ENCODE peak calls at places on chromosomes 2 and 18, in seven cellular contexts. E is HTR-8/SVneo, T is astrocyte of the spinal cord, Q is cardiac septum, R is Caki2, S is GM23248, C is KBM-7. W is an unnamed sample.

GRCh38 chr2:68825891-68826290 is 45.3 kb downstream of the BMP10 start:
- DNase-seq in E (no peak), T (no peak), Q (no peak), R (no peak), S (no peak), C (no peak), W (no peak)

GRCh38 chr2:17621781-17622180 is 81.3 kb downstream of the VSNL1 start:
- DNase-seq in E (no peak), T (peak), Q (no peak), R (no peak), S (peak), C (no peak), W (no peak)

GRCh38 chr18:57853133-57853532 is 50.0 kb upstream of the ATP8B1 start:
- DNase-seq in E (no peak), T (no peak), Q (no peak), R (no peak), S (no peak), C (no peak), W (no peak)

GRCh38 chr2:230842473-230842872 is 22.3 kb upstream of the ITM2C start:
- DNase-seq in E (no peak), T (no peak), Q (no peak), R (no peak), S (no peak), C (no peak), W (no peak)

GRCh38 chr18:2846638-2847340 is at the start of gene EMILIN2:
- DNase-seq in E (peak), T (peak), Q (peak), R (peak), S (peak), C (peak), W (no peak)

GRCh38 chr2:165874445-165875039 is 79.0 kb downstream of the TTC21B start:
- DNase-seq in E (peak), T (peak), Q (no peak), R (peak), S (peak), C (peak), W (peak)

GRCh38 chr18:42261731-42262130 is 306.7 kb downstream of the PIK3C3 start:
- DNase-seq in E (no peak), T (no peak), Q (no peak), R (no peak), S (no peak), C (no peak), W (no peak)

GRCh38 chr2:210954508-210954907 is 398.1 kb downstream of the CPS1 start:
- DNase-seq in E (no peak), T (no peak), Q (no peak), R (no peak), S (no peak), C (no peak), W (no peak)

GRCh38 chr2:219368690-219369108 is 19.0 kb downstream of the DNPEP start:
- DNase-seq in E (peak), T (peak), Q (no peak), R (peak), S (peak), C (no peak), W (peak)

GRCh38 chr2:138492160-138492559 is 9.4 kb upstream of the SPOPL start:
- DNase-seq in E (no peak), T (no peak), Q (no peak), R (no peak), S (no peak), C (no peak), W (no peak)

GRCh38 chr2:32810909-32811495 is 135.8 kb upstream of the LTBP1 start:
- DNase-seq in E (no peak), T (no peak), Q (no peak), R (no peak), S (peak), C (no peak), W (no peak)

GRCh38 chr2:148876589-148877402 is 1.8 kb downstream of the KIF5C start:
- DNase-seq in E (no peak), T (no peak), Q (no peak), R (no peak), S (peak), C (no peak), W (peak)

GRCh38 chr2:240991378-240992263 is 6.8 kb upstream of the SNED1 start:
- DNase-seq in E (peak), T (peak), Q (peak), R (peak), S (peak), C (no peak), W (no peak)

GRCh38 chr18:21910906-21911305 is 170.3 kb downstream of the MIB1 start:
- DNase-seq in E (no peak), T (no peak), Q (no peak), R (no peak), S (no peak), C (no peak), W (no peak)

GRCh38 chr2:9519250-9519649 is 36.4 kb downstream of the ADAM17 start:
- DNase-seq in E (no peak), T (peak), Q (no peak), R (no peak), S (peak), C (no peak), W (no peak)

GRCh38 chr18:39966275-39966674 is 1988.8 kb upstream of the PIK3C3 start:
- DNase-seq in E (peak), T (no peak), Q (no peak), R (no peak), S (peak), C (no peak), W (peak)

GRCh38 chr2:112749755-112750559 is 14.5 kb downstream of the CKAP2L start:
- DNase-seq in E (peak), T (peak), Q (peak), R (peak), S (peak), C (peak), W (peak)

GRCh38 chr2:120219766-120220165 is 3.4 kb downstream of the TMEM185B start:
- DNase-seq in E (no peak), T (no peak), Q (no peak), R (no peak), S (no peak), C (no peak), W (no peak)

GRCh38 chr2:13114391-13114790 is 397.7 kb downstream of the TRIB2 start:
- DNase-seq in E (no peak), T (peak), Q (no peak), R (no peak), S (peak), C (no peak), W (no peak)

GRCh38 chr2:96143231-96143847 is 1.9 kb downstream of the DUSP2 start:
- DNase-seq in E (no peak), T (no peak), Q (peak), R (no peak), S (no peak), C (no peak), W (no peak)

GRCh38 chr2:27929916-27930486 is 39.5 kb downstream of the BABAM2 start:
- DNase-seq in E (no peak), T (no peak), Q (no peak), R (no peak), S (no peak), C (no peak), W (no peak)

GRCh38 chr2:728165-728564 is 51.0 kb upstream of the TMEM18 start:
- DNase-seq in E (no peak), T (no peak), Q (no peak), R (no peak), S (no peak), C (no peak), W (no peak)

GRCh38 chr2:118530976-118531375 is 316.5 kb downstream of the EN1 start:
- DNase-seq in E (no peak), T (peak), Q (no peak), R (peak), S (peak), C (no peak), W (no peak)

GRCh38 chr18:22585821-22586220 is 168.1 kb upstream of the CTAGE1 start:
- DNase-seq in E (no peak), T (no peak), Q (no peak), R (no peak), S (no peak), C (no peak), W (no peak)

GRCh38 chr2:151478011-151478410 is 68.3 kb downstream of the RIF1 start:
- DNase-seq in E (peak), T (peak), Q (no peak), R (no peak), S (peak), C (no peak), W (no peak)

GRCh38 chr2:34815052-34815741 is 1216.1 kb upstream of the FAM98A start:
- DNase-seq in E (no peak), T (no peak), Q (no peak), R (no peak), S (no peak), C (no peak), W (no peak)

GRCh38 chr2:217074576-217075224 is 214.8 kb upstream of the TNP1 start:
- DNase-seq in E (no peak), T (peak), Q (no peak), R (no peak), S (peak), C (no peak), W (no peak)

GRCh38 chr2:165803123-165803760 is 9.2 kb upstream of the GALNT3 start:
- DNase-seq in E (peak), T (peak), Q (no peak), R (no peak), S (peak), C (peak), W (no peak)

GRCh38 chr18:51580580-51580979 is 383.1 kb upstream of the MEX3C start:
- DNase-seq in E (no peak), T (no peak), Q (no peak), R (no peak), S (no peak), C (no peak), W (no peak)

GRCh38 chr18:70132999-70133398 is 72.5 kb downstream of the RTTN start:
- DNase-seq in E (peak), T (peak), Q (no peak), R (peak), S (peak), C (no peak), W (no peak)

GRCh38 chr2:57396364-57397098 is 650.1 kb upstream of the VRK2 start:
- DNase-seq in E (no peak), T (no peak), Q (peak), R (no peak), S (peak), C (peak), W (no peak)

GRCh38 chr2:152379089-152379488 is 44.1 kb downstream of the FMNL2 start:
- DNase-seq in E (no peak), T (no peak), Q (no peak), R (no peak), S (no peak), C (no peak), W (no peak)

GRCh38 chr2:120227111-120227991 is 4.2 kb upstream of the TMEM185B start:
- DNase-seq in E (no peak), T (no peak), Q (peak), R (no peak), S (no peak), C (no peak), W (no peak)

GRCh38 chr2:29517421-29517820 is 402.2 kb downstream of the CLIP4 start:
- DNase-seq in E (no peak), T (no peak), Q (no peak), R (no peak), S (no peak), C (no peak), W (no peak)

GRCh38 chr2:214796901-214797300 is 12.6 kb downstream of the BARD1 start:
- DNase-seq in E (no peak), T (no peak), Q (no peak), R (no peak), S (no peak), C (no peak), W (no peak)

GRCh38 chr2:127177617-127178278 is 42.4 kb downstream of the CYP27C1 start:
- DNase-seq in E (no peak), T (no peak), Q (peak), R (no peak), S (no peak), C (no peak), W (no peak)

GRCh38 chr2:180015951-180016709 is 9.0 kb upstream of the CWC22 start:
- DNase-seq in E (no peak), T (peak), Q (no peak), R (no peak), S (peak), C (no peak), W (no peak)

GRCh38 chr2:44798139-44798659 is 143.3 kb upstream of the SIX3 start:
- DNase-seq in E (no peak), T (no peak), Q (no peak), R (no peak), S (no peak), C (no peak), W (no peak)

W was measured in NCI-H146.